ENCODE peak calls at places on chromosome 15, in four cellular contexts. One of them, this sample, is unnamed.

GRCh38 chr15:25568751-25569150 is 129.9 kb upstream of the UBE3A start:
- DNase-seq in iris pigment epithelial cell: no peak
- DNase-seq in posterior vena cava: no peak
- DNase-seq in naive thymus-derived CD4-positive, alpha-beta T cell: no peak
- DNase-seq in this sample: no peak

GRCh38 chr15:93331545-93332117 is 242.6 kb upstream of the RGMA start:
- DNase-seq in iris pigment epithelial cell: no peak
- DNase-seq in naive thymus-derived CD4-positive, alpha-beta T cell: no peak
- DNase-seq in posterior vena cava: no peak
- DNase-seq in this sample: no peak

GRCh38 chr15:101044625-101045235 is 125.6 kb downstream of the LRRK1 start:
- DNase-seq in naive thymus-derived CD4-positive, alpha-beta T cell: no peak
- DNase-seq in iris pigment epithelial cell: no peak
- DNase-seq in posterior vena cava: peak
- DNase-seq in this sample: no peak

GRCh38 chr15:56832125-56832524 is 86.3 kb upstream of the TCF12 start:
- DNase-seq in naive thymus-derived CD4-positive, alpha-beta T cell: no peak
- DNase-seq in iris pigment epithelial cell: no peak
- DNase-seq in posterior vena cava: no peak
- DNase-seq in this sample: no peak

GRCh38 chr15:62403164-62403809 is 238.2 kb upstream of the C2CD4B start:
- DNase-seq in iris pigment epithelial cell: peak
- DNase-seq in posterior vena cava: no peak
- DNase-seq in naive thymus-derived CD4-positive, alpha-beta T cell: no peak
- DNase-seq in this sample: peak

GRCh38 chr15:48191574-48192225 is at the start of gene CTXN2:
- DNase-seq in iris pigment epithelial cell: peak
- DNase-seq in naive thymus-derived CD4-positive, alpha-beta T cell: no peak
- DNase-seq in posterior vena cava: no peak
- DNase-seq in this sample: peak

GRCh38 chr15:66390670-66391069 is 4.0 kb downstream of the MAP2K1 start:
- DNase-seq in naive thymus-derived CD4-positive, alpha-beta T cell: no peak
- DNase-seq in iris pigment epithelial cell: peak
- DNase-seq in posterior vena cava: no peak
- DNase-seq in this sample: no peak

GRCh38 chr15:68209735-68210408 is 4.7 kb upstream of the CALML4 start:
- DNase-seq in posterior vena cava: peak
- DNase-seq in iris pigment epithelial cell: no peak
- DNase-seq in naive thymus-derived CD4-positive, alpha-beta T cell: no peak
- DNase-seq in this sample: no peak

GRCh38 chr15:57109005-57109404 is 190.6 kb downstream of the TCF12 start:
- DNase-seq in posterior vena cava: no peak
- DNase-seq in iris pigment epithelial cell: no peak
- DNase-seq in naive thymus-derived CD4-positive, alpha-beta T cell: no peak
- DNase-seq in this sample: no peak

GRCh38 chr15:91032919-91033803 is 10.8 kb upstream of the VPS33B start:
- DNase-seq in iris pigment epithelial cell: peak
- DNase-seq in posterior vena cava: no peak
- DNase-seq in naive thymus-derived CD4-positive, alpha-beta T cell: peak
- DNase-seq in this sample: peak

GRCh38 chr15:31060429-31061140 is 40.9 kb downstream of the TRPM1 start:
- DNase-seq in naive thymus-derived CD4-positive, alpha-beta T cell: no peak
- DNase-seq in posterior vena cava: no peak
- DNase-seq in iris pigment epithelial cell: no peak
- DNase-seq in this sample: no peak

GRCh38 chr15:32843211-32843907 is 125.6 kb downstream of the GREM1 start:
- DNase-seq in iris pigment epithelial cell: no peak
- DNase-seq in posterior vena cava: no peak
- DNase-seq in naive thymus-derived CD4-positive, alpha-beta T cell: no peak
- DNase-seq in this sample: no peak

GRCh38 chr15:76533995-76534394 is 197.4 kb downstream of the ISL2 start:
- DNase-seq in naive thymus-derived CD4-positive, alpha-beta T cell: no peak
- DNase-seq in iris pigment epithelial cell: peak
- DNase-seq in posterior vena cava: no peak
- DNase-seq in this sample: peak

GRCh38 chr15:48109856-48110531 is 10.8 kb upstream of the SLC24A5 start:
- DNase-seq in posterior vena cava: no peak
- DNase-seq in naive thymus-derived CD4-positive, alpha-beta T cell: no peak
- DNase-seq in iris pigment epithelial cell: no peak
- DNase-seq in this sample: no peak

GRCh38 chr15:70324001-70324974 is 226.6 kb upstream of the TLE3 start:
- DNase-seq in iris pigment epithelial cell: peak
- DNase-seq in naive thymus-derived CD4-positive, alpha-beta T cell: no peak
- DNase-seq in posterior vena cava: no peak
- DNase-seq in this sample: peak

GRCh38 chr15:40150163-40150925 is 10.5 kb upstream of the BUB1B start:
- DNase-seq in iris pigment epithelial cell: peak
- DNase-seq in posterior vena cava: no peak
- DNase-seq in naive thymus-derived CD4-positive, alpha-beta T cell: no peak
- DNase-seq in this sample: peak

GRCh38 chr15:31337352-31338031 is 10.9 kb downstream of the KLF13 start:
- DNase-seq in iris pigment epithelial cell: no peak
- DNase-seq in naive thymus-derived CD4-positive, alpha-beta T cell: no peak
- DNase-seq in posterior vena cava: no peak
- DNase-seq in this sample: no peak

GRCh38 chr15:80778964-80779657 is at the start of gene CEMIP:
- DNase-seq in naive thymus-derived CD4-positive, alpha-beta T cell: no peak
- DNase-seq in posterior vena cava: peak
- DNase-seq in iris pigment epithelial cell: peak
- DNase-seq in this sample: peak

GRCh38 chr15:90529369-90530249 is at the start of gene CRTC3:
- DNase-seq in naive thymus-derived CD4-positive, alpha-beta T cell: peak
- DNase-seq in posterior vena cava: peak
- DNase-seq in iris pigment epithelial cell: peak
- DNase-seq in this sample: peak

GRCh38 chr15:43168192-43169107 is 16.8 kb upstream of the CCNDBP1 start:
- DNase-seq in posterior vena cava: no peak
- DNase-seq in iris pigment epithelial cell: peak
- DNase-seq in naive thymus-derived CD4-positive, alpha-beta T cell: no peak
- DNase-seq in this sample: peak

GRCh38 chr15:62834686-62835279 is 207.8 kb upstream of the TPM1 start:
- DNase-seq in iris pigment epithelial cell: no peak
- DNase-seq in naive thymus-derived CD4-positive, alpha-beta T cell: no peak
- DNase-seq in posterior vena cava: no peak
- DNase-seq in this sample: no peak

GRCh38 chr15:40379853-40380252 is 2.7 kb upstream of the KNSTRN start:
- DNase-seq in naive thymus-derived CD4-positive, alpha-beta T cell: no peak
- DNase-seq in posterior vena cava: peak
- DNase-seq in iris pigment epithelial cell: peak
- DNase-seq in this sample: peak

GRCh38 chr15:56244811-56245576 is 1.3 kb upstream of the RFX7 start:
- DNase-seq in iris pigment epithelial cell: peak
- DNase-seq in naive thymus-derived CD4-positive, alpha-beta T cell: peak
- DNase-seq in posterior vena cava: no peak
- DNase-seq in this sample: no peak

GRCh38 chr15:45121706-45122417 is 7.7 kb downstream of the DUOXA2 start:
- DNase-seq in naive thymus-derived CD4-positive, alpha-beta T cell: no peak
- DNase-seq in posterior vena cava: peak
- DNase-seq in iris pigment epithelial cell: peak
- DNase-seq in this sample: peak

GRCh38 chr15:77720155-77720554 is 87.4 kb upstream of the LINGO1 start:
- DNase-seq in naive thymus-derived CD4-positive, alpha-beta T cell: no peak
- DNase-seq in posterior vena cava: no peak
- DNase-seq in iris pigment epithelial cell: no peak
- DNase-seq in this sample: no peak

GRCh38 chr15:56894601-56895000 is 23.8 kb upstream of the TCF12 start:
- DNase-seq in posterior vena cava: no peak
- DNase-seq in iris pigment epithelial cell: no peak
- DNase-seq in naive thymus-derived CD4-positive, alpha-beta T cell: no peak
- DNase-seq in this sample: no peak

GRCh38 chr15:45143946-45144345 is 14.2 kb downstream of the DUOX1 start:
- DNase-seq in naive thymus-derived CD4-positive, alpha-beta T cell: no peak
- DNase-seq in posterior vena cava: peak
- DNase-seq in iris pigment epithelial cell: no peak
- DNase-seq in this sample: no peak

GRCh38 chr15:77508541-77509505 is 88.1 kb downstream of the HMG20A start:
- DNase-seq in naive thymus-derived CD4-positive, alpha-beta T cell: no peak
- DNase-seq in posterior vena cava: peak
- DNase-seq in iris pigment epithelial cell: peak
- DNase-seq in this sample: peak

GRCh38 chr15:31021067-31021665 is 29.7 kb upstream of the MTMR10 start:
- DNase-seq in iris pigment epithelial cell: no peak
- DNase-seq in posterior vena cava: no peak
- DNase-seq in naive thymus-derived CD4-positive, alpha-beta T cell: no peak
- DNase-seq in this sample: no peak

GRCh38 chr15:35522061-35522460 is 23.9 kb downstream of the DPH6 start:
- DNase-seq in iris pigment epithelial cell: peak
- DNase-seq in naive thymus-derived CD4-positive, alpha-beta T cell: no peak
- DNase-seq in posterior vena cava: no peak
- DNase-seq in this sample: peak

GRCh38 chr15:39363761-39364586 is 216.9 kb upstream of the THBS1 start:
- DNase-seq in iris pigment epithelial cell: peak
- DNase-seq in naive thymus-derived CD4-positive, alpha-beta T cell: no peak
- DNase-seq in posterior vena cava: no peak
- DNase-seq in this sample: peak

GRCh38 chr15:31214864-31215489 is 111.7 kb upstream of the KLF13 start:
- DNase-seq in naive thymus-derived CD4-positive, alpha-beta T cell: no peak
- DNase-seq in iris pigment epithelial cell: peak
- DNase-seq in posterior vena cava: peak
- DNase-seq in this sample: peak

GRCh38 chr15:44738340-44738984 is 2.1 kb downstream of the TRIM69 start:
- DNase-seq in posterior vena cava: no peak
- DNase-seq in iris pigment epithelial cell: peak
- DNase-seq in naive thymus-derived CD4-positive, alpha-beta T cell: peak
- DNase-seq in this sample: peak

GRCh38 chr15:45674646-45675045 is 39.8 kb downstream of the SQOR start:
- DNase-seq in posterior vena cava: no peak
- DNase-seq in naive thymus-derived CD4-positive, alpha-beta T cell: no peak
- DNase-seq in iris pigment epithelial cell: no peak
- DNase-seq in this sample: no peak

GRCh38 chr15:52783191-52783829 is 6.8 kb downstream of the ONECUT1 start:
- DNase-seq in iris pigment epithelial cell: no peak
- DNase-seq in naive thymus-derived CD4-positive, alpha-beta T cell: no peak
- DNase-seq in posterior vena cava: no peak
- DNase-seq in this sample: peak

GRCh38 chr15:57375827-57376694 is at the start of gene CGNL1:
- DNase-seq in iris pigment epithelial cell: peak
- DNase-seq in posterior vena cava: peak
- DNase-seq in naive thymus-derived CD4-positive, alpha-beta T cell: no peak
- DNase-seq in this sample: no peak

GRCh38 chr15:40590635-40591105 is 3.4 kb upstream of the KNL1 start:
- DNase-seq in naive thymus-derived CD4-positive, alpha-beta T cell: no peak
- DNase-seq in posterior vena cava: no peak
- DNase-seq in iris pigment epithelial cell: peak
- DNase-seq in this sample: peak

GRCh38 chr15:49900036-49900435 is 219.0 kb downstream of the ATP8B4 start:
- DNase-seq in iris pigment epithelial cell: peak
- DNase-seq in naive thymus-derived CD4-positive, alpha-beta T cell: no peak
- DNase-seq in posterior vena cava: no peak
- DNase-seq in this sample: peak

GRCh38 chr15:35529784-35530183 is 16.2 kb downstream of the DPH6 start:
- DNase-seq in iris pigment epithelial cell: no peak
- DNase-seq in posterior vena cava: no peak
- DNase-seq in naive thymus-derived CD4-positive, alpha-beta T cell: no peak
- DNase-seq in this sample: no peak

This sample was measured in choroid plexus epithelial cell.